ENCODE peak calls at places on chromosomes 2 and 18, in seven cellular contexts. H is ovary, R is upper lobe of left lung, X is GM12878, T is transverse colon, Z is HepG2, B is HCT116. L is an unnamed sample.

GRCh38 chr2:12317853-12318426 is 398.8 kb upstream of the TRIB2 start:
- DNase-seq in H (peak), R (no peak), X (no peak), T (peak), Z (no peak), B (no peak), L (no peak)

GRCh38 chr2:98486374-98486981 is 41.8 kb downstream of the INPP4A start:
- DNase-seq in H (no peak), R (no peak), X (no peak), T (peak), Z (no peak), B (no peak), L (peak)

GRCh38 chr2:30412392-30413321 is 34.4 kb upstream of the LCLAT1 start:
- DNase-seq in H (peak), R (no peak), X (no peak), T (peak), Z (no peak), B (no peak), L (no peak)

GRCh38 chr18:75728621-75729020 is 301.1 kb upstream of the SMIM21 start:
- DNase-seq in H (no peak), R (no peak), X (no peak), T (no peak), Z (no peak), B (no peak), L (no peak)

GRCh38 chr2:15038373-15039364 is 406.2 kb downstream of the LRATD1 start:
- DNase-seq in H (no peak), R (no peak), X (no peak), T (no peak), Z (no peak), B (no peak), L (no peak)

GRCh38 chr2:173963323-173963816 is 1.8 kb downstream of the SP3 start:
- DNase-seq in H (no peak), R (no peak), X (no peak), T (peak), Z (peak), B (no peak), L (peak)

GRCh38 chr2:209498574-209498973 is 74.7 kb downstream of the MAP2 start:
- DNase-seq in H (no peak), R (no peak), X (no peak), T (no peak), Z (no peak), B (no peak), L (no peak)

GRCh38 chr2:171895781-171896180 is 1.7 kb upstream of the SLC25A12 start:
- DNase-seq in H (no peak), R (no peak), X (no peak), T (no peak), Z (no peak), B (no peak), L (no peak)

GRCh38 chr18:46407471-46408166 is 249.4 kb downstream of the LOXHD1 start:
- DNase-seq in H (no peak), R (no peak), X (no peak), T (no peak), Z (no peak), B (no peak), L (no peak)

GRCh38 chr2:224492531-224492930 is 90.6 kb upstream of the FAM124B start:
- DNase-seq in H (no peak), R (no peak), X (no peak), T (no peak), Z (no peak), B (no peak), L (no peak)

GRCh38 chr2:236240228-236240990 is 23.8 kb downstream of the ASB18 start:
- DNase-seq in H (no peak), R (no peak), X (no peak), T (no peak), Z (no peak), B (no peak), L (no peak)

GRCh38 chr2:217766356-217766755 is 236.4 kb downstream of the TNS1 start:
- DNase-seq in H (no peak), R (no peak), X (no peak), T (no peak), Z (no peak), B (no peak), L (no peak)

GRCh38 chr2:101396352-101396717 is 9.0 kb upstream of the CREG2 start:
- DNase-seq in H (no peak), R (no peak), X (no peak), T (no peak), Z (peak), B (no peak), L (no peak)

GRCh38 chr2:227503433-227504406 is 31.8 kb downstream of the AGFG1 start:
- DNase-seq in H (no peak), R (no peak), X (no peak), T (peak), Z (peak), B (peak), L (no peak)

GRCh38 chr2:204748286-204748685 is 203.0 kb downstream of the PARD3B start:
- DNase-seq in H (no peak), R (no peak), X (no peak), T (no peak), Z (no peak), B (no peak), L (no peak)

GRCh38 chr2:60439219-60439974 is 114.1 kb downstream of the BCL11A start:
- DNase-seq in H (no peak), R (peak), X (peak), T (peak), Z (no peak), B (no peak), L (peak)

GRCh38 chr2:238039151-238039550 is 21.6 kb upstream of the SCLY start:
- DNase-seq in H (no peak), R (no peak), X (no peak), T (no peak), Z (no peak), B (no peak), L (no peak)

GRCh38 chr2:231185050-231185725 is 13.2 kb upstream of the ARMC9 start:
- DNase-seq in H (no peak), R (no peak), X (no peak), T (no peak), Z (no peak), B (no peak), L (peak)

GRCh38 chr2:106143495-106144215 is 50.4 kb downstream of the UXS1 start:
- DNase-seq in H (no peak), R (no peak), X (no peak), T (no peak), Z (no peak), B (no peak), L (no peak)

GRCh38 chr2:44942304-44943030 is 965 bp downstream of the SIX3 start:
- DNase-seq in H (no peak), R (peak), X (no peak), T (no peak), Z (no peak), B (no peak), L (no peak)

GRCh38 chr2:219350938-219351280 is 18.4 kb upstream of the RESP18 start:
- DNase-seq in H (no peak), R (no peak), X (no peak), T (no peak), Z (no peak), B (no peak), L (no peak)

GRCh38 chr2:142750858-142751257 is 126.6 kb upstream of the KYNU start:
- DNase-seq in H (no peak), R (no peak), X (no peak), T (no peak), Z (peak), B (no peak), L (no peak)

GRCh38 chr2:85799215-85799956 is 45.6 kb downstream of the ATOH8 start:
- DNase-seq in H (no peak), R (peak), X (no peak), T (peak), Z (peak), B (peak), L (no peak)

GRCh38 chr2:241128266-241128665 is 21.0 kb downstream of the PASK start:
- DNase-seq in H (no peak), R (no peak), X (no peak), T (no peak), Z (no peak), B (no peak), L (no peak)

GRCh38 chr2:68730828-68731227 is 3.8 kb upstream of the ARHGAP25 start:
- DNase-seq in H (no peak), R (no peak), X (no peak), T (no peak), Z (no peak), B (no peak), L (peak)

GRCh38 chr2:41488854-41489253 is 559.0 kb upstream of the PKDCC start:
- DNase-seq in H (no peak), R (no peak), X (no peak), T (no peak), Z (no peak), B (no peak), L (no peak)

GRCh38 chr18:32091724-32092421 is at the start of gene RNF138:
- DNase-seq in H (peak), R (peak), X (peak), T (peak), Z (peak), B (peak), L (peak)

GRCh38 chr18:32093106-32093511 is 1.4 kb downstream of the RNF138 start:
- DNase-seq in H (peak), R (peak), X (no peak), T (peak), Z (peak), B (no peak), L (peak)

GRCh38 chr18:32093523-32093922 is 1.8 kb downstream of the RNF138 start:
- DNase-seq in H (no peak), R (no peak), X (no peak), T (peak), Z (peak), B (no peak), L (no peak)

GRCh38 chr18:32091325-32091723 is 350 bp upstream of the RNF138 start:
- DNase-seq in H (no peak), R (no peak), X (no peak), T (no peak), Z (no peak), B (no peak), L (no peak)

GRCh38 chr18:32092422-32093105 is 890 bp downstream of the RNF138 start:
- DNase-seq in H (peak), R (peak), X (peak), T (peak), Z (peak), B (peak), L (peak)
- TF ChIP-seq POLR2A in H (peak), R (peak), X (peak), T (peak), Z (peak), B (peak), L (no peak)

GRCh38 chr2:29053223-29053622 is 21.1 kb downstream of the PCARE start:
- DNase-seq in H (peak), R (no peak), X (no peak), T (no peak), Z (no peak), B (peak), L (no peak)

GRCh38 chr2:29054430-29054829 is 19.9 kb downstream of the PCARE start:
- DNase-seq in H (peak), R (no peak), X (no peak), T (no peak), Z (no peak), B (no peak), L (no peak)

GRCh38 chr2:29055586-29055985 is 18.7 kb downstream of the PCARE start:
- DNase-seq in H (no peak), R (no peak), X (no peak), T (no peak), Z (no peak), B (no peak), L (no peak)

GRCh38 chr2:29052811-29053210 is 21.5 kb downstream of the PCARE start:
- DNase-seq in H (peak), R (peak), X (no peak), T (no peak), Z (no peak), B (no peak), L (no peak)

DNA sequence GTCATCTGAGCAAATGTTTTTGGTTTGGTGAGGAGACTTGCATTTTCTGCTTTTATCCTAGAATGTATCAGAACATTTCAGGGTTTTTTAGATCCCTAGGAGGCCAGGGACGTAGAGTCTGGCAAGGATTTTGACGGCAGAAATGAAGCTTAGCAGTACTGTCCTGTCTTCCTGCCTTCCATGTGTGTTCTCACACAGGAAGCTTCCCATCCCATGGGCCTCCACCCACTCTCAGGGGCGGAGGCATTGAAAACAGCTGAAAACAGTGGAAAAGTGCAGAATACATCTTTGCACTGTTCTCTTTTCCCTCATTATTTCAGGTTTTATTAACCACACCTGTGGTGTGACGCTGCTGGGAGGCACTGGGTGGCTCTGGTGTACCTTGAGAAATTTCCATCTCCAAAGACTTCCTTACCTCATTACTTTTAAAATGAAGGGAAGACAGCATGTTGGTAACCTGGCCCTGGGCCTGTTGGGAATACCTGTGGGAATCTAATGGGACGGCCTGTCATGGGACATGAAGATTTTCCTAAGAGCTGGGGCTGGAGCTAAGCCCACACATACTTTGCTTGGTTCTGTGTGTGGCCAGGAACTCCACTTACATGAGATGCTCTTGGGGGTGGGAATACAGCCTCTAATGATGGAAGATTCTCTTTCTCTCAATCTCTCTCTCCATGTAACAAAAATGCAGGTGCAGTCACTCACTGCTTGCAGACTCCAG is 20.5 kb downstream of the PCARE start:
- DNase-seq in H (peak), R (no peak), X (no peak), T (no peak), Z (no peak), B (peak), L (no peak)
- TF ChIP-seq CTCF in H (no peak), R (no peak), X (peak), T (no peak), Z (no peak), B (peak), L (no peak)

DNA sequence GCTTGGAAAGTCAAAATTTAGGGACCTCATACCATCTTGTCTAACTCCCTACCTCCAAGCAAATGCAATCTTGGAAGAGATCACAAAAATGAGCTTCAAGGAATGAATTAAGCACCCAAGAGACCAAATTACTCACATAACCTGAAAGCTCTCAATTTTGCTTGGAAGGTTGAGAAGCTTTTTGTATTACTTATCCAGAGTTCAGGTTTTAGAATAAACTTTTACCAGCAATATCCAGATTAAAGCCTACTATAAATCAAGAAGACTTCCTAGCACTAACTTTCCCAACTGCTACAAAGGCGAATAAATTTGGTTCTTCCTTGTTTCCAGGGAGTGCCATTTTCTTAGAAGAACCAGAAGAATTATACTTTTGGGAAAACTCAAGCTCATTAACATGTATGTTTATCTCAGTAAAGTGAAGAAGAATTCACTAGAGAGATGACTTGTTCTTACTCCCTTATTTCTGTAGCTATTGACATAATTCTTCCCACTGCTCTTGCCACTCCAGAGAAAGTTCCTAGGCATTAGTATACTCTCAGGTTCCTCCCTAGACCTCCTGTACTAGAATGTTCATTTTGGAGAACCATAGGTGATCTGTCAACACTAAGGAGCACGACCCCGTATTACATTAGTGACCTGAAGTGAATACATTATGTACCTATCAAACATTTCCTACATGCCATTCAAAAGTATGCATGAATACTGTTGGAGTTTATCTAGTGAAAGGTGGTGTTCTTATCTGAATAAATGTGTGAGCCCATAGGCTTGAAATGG is 18.0 kb upstream of the STPG4 start:
- DNase-seq in H (no peak), R (no peak), X (no peak), T (no peak), Z (no peak), B (no peak), L (no peak)
- TF ChIP-seq POLR2A in H (no peak), R (no peak), X (no peak), T (no peak), Z (no peak), B (no peak), L (no peak)

GRCh38 chr2:24611626-24612025 is 120.6 kb downstream of the NCOA1 start:
- DNase-seq in H (no peak), R (no peak), X (no peak), T (no peak), Z (no peak), B (no peak), L (no peak)

GRCh38 chr2:24617431-24617830 is 126.4 kb downstream of the NCOA1 start:
- DNase-seq in H (no peak), R (no peak), X (no peak), T (no peak), Z (no peak), B (no peak), L (no peak)

GRCh38 chr2:24616606-24617005 is 125.6 kb downstream of the NCOA1 start:
- DNase-seq in H (no peak), R (no peak), X (no peak), T (no peak), Z (no peak), B (no peak), L (no peak)

DNA sequence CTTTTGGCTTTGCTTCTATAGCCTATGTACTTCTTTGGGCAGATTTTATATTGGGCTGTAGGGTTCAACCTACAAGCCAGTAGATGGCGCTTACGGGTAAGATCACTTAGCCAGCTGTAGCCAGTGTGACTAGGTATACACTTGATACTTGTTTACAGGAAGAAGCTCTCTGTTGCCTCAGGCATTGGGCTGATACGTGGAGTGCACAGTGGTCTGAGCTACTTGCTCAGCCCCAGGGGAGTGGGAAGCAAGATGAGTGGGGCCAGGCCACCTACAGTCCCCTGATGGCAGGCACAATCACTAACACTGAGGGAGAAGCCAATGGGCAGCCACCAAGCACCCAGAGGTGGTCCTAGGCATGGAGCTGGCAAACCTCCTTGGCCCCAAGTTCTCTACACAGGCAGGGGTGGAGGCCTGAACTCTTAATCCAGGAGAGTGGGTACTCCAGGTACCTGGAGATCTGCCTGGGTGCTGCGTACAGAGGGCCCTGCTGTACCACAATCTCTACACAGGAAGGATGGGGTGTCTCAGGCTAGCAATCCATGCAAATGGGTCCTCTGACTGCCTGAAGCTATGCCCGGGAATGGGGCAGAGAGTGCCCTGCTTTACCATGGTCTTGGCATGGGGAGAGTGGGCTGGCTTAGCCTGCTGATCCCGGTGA is 122.2 kb downstream of the NCOA1 start:
- DNase-seq in H (no peak), R (no peak), X (peak), T (no peak), Z (peak), B (peak), L (no peak)
- TF ChIP-seq CTCF in H (no peak), R (no peak), X (peak), T (no peak), Z (peak), B (peak), L (no peak)

GRCh38 chr2:62705859-62706720 is 577 bp downstream of the EHBP1 start:
- DNase-seq in H (peak), R (peak), X (no peak), T (peak), Z (peak), B (no peak), L (peak)

GRCh38 chr2:62706721-62707516 is 1.4 kb downstream of the EHBP1 start:
- DNase-seq in H (no peak), R (no peak), X (no peak), T (no peak), Z (peak), B (no peak), L (no peak)

GRCh38 chr2:62708751-62709150 is 3.2 kb downstream of the EHBP1 start:
- DNase-seq in H (no peak), R (no peak), X (no peak), T (no peak), Z (no peak), B (no peak), L (no peak)

GRCh38 chr2:62704654-62705006 is 883 bp upstream of the EHBP1 start:
- DNase-seq in H (no peak), R (no peak), X (no peak), T (no peak), Z (no peak), B (no peak), L (no peak)

GRCh38 chr2:62705007-62705829 is at the start of gene EHBP1:
- DNase-seq in H (peak), R (peak), X (peak), T (peak), Z (peak), B (peak), L (peak)
- TF ChIP-seq POLR2A in H (peak), R (no peak), X (peak), T (peak), Z (peak), B (peak), L (no peak)

DNA sequence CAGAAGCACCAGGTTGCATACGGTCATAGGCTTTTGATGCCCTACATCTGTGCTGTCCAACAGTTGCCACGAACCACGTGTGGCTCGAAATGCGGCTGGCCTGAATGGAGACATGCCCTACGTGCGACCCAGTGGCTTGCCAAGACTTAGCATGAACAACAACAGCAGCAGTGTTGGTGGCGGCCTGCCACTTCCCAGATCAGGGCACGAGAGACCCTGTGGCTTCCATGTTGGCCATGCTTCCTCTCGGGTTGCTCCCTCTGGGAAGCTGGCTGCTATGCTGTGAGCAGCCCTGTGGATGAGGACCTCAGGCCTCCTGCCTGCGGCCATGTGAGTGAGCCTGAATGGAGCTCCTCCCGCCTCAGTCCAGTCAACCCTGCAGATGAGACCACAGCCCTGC is 212.3 kb downstream of the HDAC4 start:
- DNase-seq in H (peak), R (peak), X (no peak), T (peak), Z (no peak), B (no peak), L (peak)
- TF ChIP-seq CTCF in H (no peak), R (no peak), X (no peak), T (no peak), Z (no peak), B (no peak), L (no peak)